ENCODE peak calls at places on chromosomes 4 and X, in eight cellular contexts. N is spleen, O is upper lobe of right lung, T is left ventricle myocardium inferior, J is fibroblast of pulmonary artery, M is BJ, X is brain microvascular endothelial cell, E is astrocyte of the spinal cord. P is an unnamed sample.

GRCh38 chr4:59855630-59856352 is 1344.3 kb upstream of the ADGRL3 start:
- DNase-seq in N (peak), O (peak), T (no peak), J (no peak), M (no peak), X (no peak), E (no peak), P (no peak)

GRCh38 chr4:40246938-40247337 is 50.1 kb downstream of the RHOH start:
- DNase-seq in N (no peak), O (no peak), T (no peak), J (no peak), M (no peak), X (no peak), E (no peak), P (no peak)

GRCh38 chr4:24857996-24858395 is 54.8 kb downstream of the CCDC149 start:
- DNase-seq in N (no peak), O (no peak), T (no peak), J (peak), M (peak), X (peak), E (peak), P (no peak)

GRCh38 chr4:132587626-132588025 is 561.5 kb upstream of the PCDH10 start:
- DNase-seq in N (no peak), O (no peak), T (no peak), J (peak), M (no peak), X (no peak), E (peak), P (no peak)

GRCh38 chr4:7132730-7133582 is 59.4 kb upstream of the SORCS2 start:
- DNase-seq in N (no peak), O (no peak), T (no peak), J (no peak), M (peak), X (no peak), E (peak), P (no peak)

GRCh38 chrX:10208953-10209352 is 52.2 kb downstream of the CLCN4 start:
- DNase-seq in N (no peak), O (no peak), T (no peak), J (no peak), M (no peak), X (no peak), E (no peak), P (no peak)

GRCh38 chr4:183600189-183600685 is 58.7 kb downstream of the RWDD4 start:
- DNase-seq in N (no peak), O (no peak), T (no peak), J (peak), M (no peak), X (peak), E (no peak), P (peak)

GRCh38 chr4:85760521-85760920 is 285.6 kb downstream of the ARHGAP24 start:
- DNase-seq in N (no peak), O (no peak), T (no peak), J (no peak), M (no peak), X (no peak), E (no peak), P (no peak)

GRCh38 chr4:165208322-165208652 is 926 bp downstream of the KLHL2 start:
- DNase-seq in N (no peak), O (no peak), T (no peak), J (no peak), M (no peak), X (no peak), E (no peak), P (no peak)

GRCh38 chr4:172202480-172203076 is 389.4 kb downstream of the GALNTL6 start:
- DNase-seq in N (no peak), O (no peak), T (no peak), J (peak), M (peak), X (peak), E (peak), P (no peak)

GRCh38 chr4:181796502-181796901 is 446.7 kb upstream of the TENM3 start:
- DNase-seq in N (no peak), O (no peak), T (no peak), J (peak), M (no peak), X (peak), E (peak), P (no peak)
- TF ChIP-seq CTCF in N (no peak), O (no peak), T (no peak), J (no peak), M (no peak), X (no peak), E (no peak), P (no peak)

DNA sequence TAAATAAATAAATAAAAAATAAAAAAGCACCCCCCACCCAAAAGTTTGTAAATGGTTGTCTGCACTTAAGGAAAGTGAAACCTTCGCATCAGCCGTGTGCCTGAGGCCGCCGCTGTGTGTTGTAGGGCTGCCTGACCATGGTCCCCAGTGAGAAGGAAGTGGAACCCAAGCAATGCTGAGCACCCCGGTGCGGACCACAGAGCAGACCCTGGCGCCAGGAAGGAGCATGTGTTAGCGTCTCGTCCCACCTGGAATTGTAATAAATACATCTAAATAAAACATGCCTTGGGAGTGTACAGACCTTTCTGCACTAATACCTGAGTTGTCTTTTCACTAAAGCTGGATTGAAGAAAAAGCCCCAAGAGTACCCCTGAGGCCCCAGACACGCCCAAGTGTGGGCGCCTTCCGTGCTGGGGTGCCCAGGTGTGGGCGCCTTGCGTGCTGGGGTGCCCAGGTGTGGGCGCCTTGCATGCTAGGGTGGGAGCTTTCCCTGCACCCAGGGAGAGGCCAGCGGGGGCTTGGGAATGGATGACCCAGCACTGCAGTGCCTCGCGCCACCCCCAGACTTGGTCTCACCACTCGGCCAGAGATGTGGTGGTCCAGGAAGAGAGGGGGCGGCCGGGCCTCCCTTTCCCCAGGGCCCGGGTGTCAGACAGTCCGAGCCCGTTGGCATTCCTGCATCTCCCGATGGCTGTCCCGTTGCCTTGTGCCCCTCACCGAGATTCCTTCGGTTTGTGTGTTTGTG is 33.7 kb downstream of the HTT-AS start:
- DNase-seq in N (peak), O (no peak), T (no peak), J (no peak), M (no peak), X (no peak), E (no peak), P (peak)
- H3K4me3 ChIP-seq in N (peak), O (peak), T (peak), J (no peak), M (no peak), X (no peak), E (no peak), P (no peak)

DNA sequence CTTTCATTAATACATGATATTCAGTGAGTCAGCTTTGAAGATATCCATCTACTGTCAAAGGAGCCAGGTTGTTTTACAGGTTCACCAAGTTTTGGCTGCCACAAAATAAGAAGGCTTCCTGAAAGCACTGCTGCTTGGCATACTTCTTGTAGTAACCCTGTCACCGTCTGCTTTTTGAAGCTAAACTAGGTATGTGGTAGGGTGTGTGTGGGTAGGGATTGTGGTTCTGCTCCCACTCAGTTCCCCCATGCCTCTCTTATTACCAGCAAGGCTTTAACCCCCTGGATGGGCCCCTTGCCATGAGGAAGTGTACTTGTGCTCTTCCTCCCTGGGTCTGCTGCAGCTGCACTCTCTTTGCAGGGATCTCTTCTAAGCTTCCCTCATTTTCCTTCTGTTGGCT is 191.2 kb downstream of the BANK1 start:
- DNase-seq in N (no peak), O (no peak), T (no peak), J (no peak), M (no peak), X (no peak), E (no peak), P (no peak)
- TF ChIP-seq CTCF in N (no peak), O (no peak), T (no peak), J (no peak), M (no peak), X (no peak), E (no peak), P (no peak)

DNA sequence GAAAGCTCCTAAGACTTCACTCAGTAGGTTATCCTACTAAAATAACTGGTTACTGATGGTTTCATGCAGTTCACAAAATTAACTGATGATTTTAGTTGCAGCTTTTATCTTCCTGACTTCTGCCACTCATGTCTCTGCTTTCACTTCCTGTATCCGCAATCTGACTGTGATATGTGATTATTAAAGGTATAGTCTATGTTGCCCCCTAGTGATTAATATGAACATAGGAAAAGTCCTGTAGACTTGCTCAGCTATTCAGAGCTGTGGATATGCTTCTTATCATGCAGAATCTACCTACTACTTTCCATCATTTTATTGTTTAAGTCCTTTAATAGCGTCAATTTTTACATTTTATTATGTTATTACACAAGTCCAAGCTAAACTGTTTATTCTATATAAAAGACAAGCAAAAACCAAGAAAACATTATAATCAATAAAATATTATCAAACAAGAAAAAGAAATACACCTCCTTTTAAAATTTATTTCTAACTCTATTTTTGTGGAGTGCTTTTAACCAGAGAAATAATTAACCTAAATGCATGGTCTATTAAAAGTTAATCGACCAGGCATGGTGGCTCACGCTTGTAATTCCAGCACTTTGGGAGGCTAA is 40.6 kb upstream of the TLR2 start:
- DNase-seq in N (no peak), O (no peak), T (no peak), J (peak), M (peak), X (peak), E (peak), P (no peak)
- H3K4me3 ChIP-seq in N (no peak), O (no peak), T (no peak), J (no peak), M (no peak), X (no peak), E (no peak), P (no peak)

DNA sequence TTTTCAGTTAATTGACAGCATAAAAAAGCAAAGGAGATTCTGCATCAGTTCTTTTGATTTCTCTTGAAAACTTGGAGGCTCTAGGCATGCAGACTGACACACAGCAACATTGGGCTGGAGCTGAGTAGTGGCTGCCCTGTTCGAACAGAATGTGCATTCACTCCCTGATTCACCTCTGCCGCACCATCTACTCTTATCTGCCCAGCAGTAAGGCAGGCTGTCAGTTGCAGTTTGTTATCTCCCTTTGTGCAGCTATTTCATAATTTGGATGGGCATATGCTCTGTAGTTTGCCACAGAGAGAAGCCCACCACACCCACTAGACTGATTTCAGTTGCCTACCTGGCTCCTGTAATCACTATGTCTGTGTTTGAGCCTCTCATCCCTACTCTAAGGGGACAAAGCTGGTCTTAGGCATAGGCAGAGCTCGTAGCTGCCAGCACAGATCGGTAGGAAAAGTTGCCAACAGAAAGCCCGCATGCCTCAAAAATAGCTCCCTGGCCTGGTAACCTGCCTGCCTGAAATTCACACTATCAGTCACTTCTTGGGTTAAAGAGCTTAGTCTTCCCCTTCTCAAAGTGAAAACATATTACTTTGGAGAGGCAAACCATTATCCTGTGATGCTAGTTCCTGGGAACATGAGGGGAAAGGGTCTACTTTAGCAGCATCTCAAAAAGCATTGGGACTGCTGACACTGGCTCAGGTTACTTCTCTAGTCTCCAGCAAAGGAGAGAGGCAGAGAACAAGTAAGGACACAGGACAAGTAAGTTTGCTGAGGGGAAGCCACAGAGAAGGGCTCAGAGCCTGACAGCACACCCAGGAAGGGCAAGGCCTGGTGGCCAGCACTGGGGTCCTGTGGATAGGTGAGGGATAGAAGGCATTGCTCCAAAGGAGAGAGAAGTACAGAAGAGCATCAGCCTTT is 75.9 kb upstream of the TMEM164 start:
- DNase-seq in N (no peak), O (no peak), T (no peak), J (no peak), M (no peak), X (no peak), E (no peak), P (no peak)
- TF ChIP-seq CTCF in N (no peak), O (no peak), T (no peak), J (no peak), M (no peak), X (no peak), E (no peak), P (no peak)

GRCh38 chrX:2967012-2967411 is 37.9 kb upstream of the ARSD start:
- DNase-seq in N (no peak), O (no peak), T (no peak), J (no peak), M (no peak), X (no peak), E (no peak), P (no peak)

GRCh38 chrX:2969021-2969420 is 37.3 kb upstream of the ARSH start:
- DNase-seq in N (no peak), O (no peak), T (no peak), J (no peak), M (no peak), X (no peak), E (no peak), P (no peak)

GRCh38 chrX:2967584-2967983 is 38.4 kb upstream of the ARSD start:
- DNase-seq in N (no peak), O (no peak), T (no peak), J (no peak), M (no peak), X (no peak), E (no peak), P (no peak)

GRCh38 chrX:2965965-2966364 is 36.8 kb upstream of the ARSD start:
- DNase-seq in N (no peak), O (no peak), T (no peak), J (no peak), M (no peak), X (no peak), E (no peak), P (no peak)

GRCh38 chrX:2967998-2968909 is 38.1 kb upstream of the ARSH start:
- DNase-seq in N (no peak), O (no peak), T (no peak), J (peak), M (no peak), X (peak), E (peak), P (no peak)
- H3K4me3 ChIP-seq in N (no peak), O (peak), T (peak), J (no peak), M (peak), X (peak), E (peak), P (no peak)

GRCh38 chr4:44210750-44211149 is 237.9 kb downstream of the KCTD8 start:
- DNase-seq in N (no peak), O (no peak), T (no peak), J (no peak), M (no peak), X (no peak), E (no peak), P (no peak)
- TF ChIP-seq CTCF in N (no peak), O (no peak), T (no peak), J (peak), M (no peak), X (peak), E (no peak), P (no peak)

DNA sequence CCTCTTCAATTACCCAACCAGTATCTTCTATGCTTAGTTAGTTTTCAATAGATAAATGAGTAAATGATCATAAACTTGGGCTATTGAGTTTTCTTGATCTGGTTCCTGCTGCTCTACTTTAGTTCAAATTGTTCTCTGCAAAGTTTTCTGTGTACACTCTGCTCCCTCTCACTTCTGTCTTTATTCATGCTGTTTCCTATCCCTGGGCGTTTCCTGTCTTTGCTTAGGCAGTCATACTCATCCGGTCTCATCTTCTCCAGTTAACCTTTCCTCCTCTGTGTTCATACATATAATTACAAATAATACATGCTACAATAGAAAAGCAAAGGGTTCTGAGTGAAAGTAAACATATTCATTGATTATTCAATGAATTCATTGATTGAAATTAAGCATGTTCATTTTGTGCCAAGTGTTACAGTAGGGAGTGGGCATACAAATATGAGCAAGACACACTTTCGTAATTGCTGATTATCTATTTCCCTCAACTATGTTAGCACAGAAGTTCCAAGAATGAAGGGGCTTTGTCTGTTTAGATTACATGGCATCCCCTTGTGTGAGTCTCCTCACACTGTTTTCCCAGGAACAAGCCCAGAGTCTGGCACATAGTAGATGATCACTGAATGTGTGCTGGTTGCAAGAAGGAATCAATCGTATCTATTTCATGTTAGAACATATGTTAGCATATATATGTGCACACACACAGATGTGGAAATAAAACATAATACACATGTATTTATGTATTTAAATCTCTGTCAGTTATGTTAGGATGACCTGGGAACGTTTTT is 1.1 kb downstream of the RAB39B start:
- DNase-seq in N (no peak), O (no peak), T (no peak), J (no peak), M (no peak), X (no peak), E (no peak), P (no peak)
- H3K4me3 ChIP-seq in N (peak), O (peak), T (no peak), J (no peak), M (no peak), X (no peak), E (no peak), P (no peak)

DNA sequence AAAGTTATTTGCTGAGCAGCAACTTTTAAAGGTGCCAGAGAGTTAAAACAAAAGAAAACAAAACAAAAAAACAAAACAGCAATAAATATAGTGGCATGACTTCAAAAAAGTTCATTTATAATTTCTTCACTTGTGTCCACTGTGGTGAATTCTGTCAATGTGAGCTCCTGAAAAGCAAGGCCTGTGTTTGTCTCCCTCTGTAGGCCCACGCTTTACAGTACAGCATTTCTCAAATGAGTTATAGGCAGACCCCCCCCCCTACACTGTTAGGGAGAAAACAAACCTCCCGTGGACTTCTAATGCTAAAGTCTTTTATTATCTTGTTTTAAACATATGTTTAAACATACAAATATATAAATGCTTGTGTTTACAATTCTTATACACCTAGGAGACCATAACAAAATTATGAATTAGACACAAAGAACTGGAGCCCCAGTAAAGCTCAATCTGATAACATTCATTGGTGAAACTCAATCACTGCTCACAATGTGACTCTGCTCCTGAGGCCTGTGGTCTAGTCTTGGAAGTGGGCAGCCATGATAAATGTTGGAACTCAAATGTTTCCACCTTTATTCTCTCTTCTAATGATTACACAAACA is 47.0 kb upstream of the SCOC start:
- DNase-seq in N (no peak), O (no peak), T (no peak), J (peak), M (no peak), X (peak), E (peak), P (no peak)
- TF ChIP-seq CTCF in N (no peak), O (peak), T (peak), J (peak), M (peak), X (peak), E (peak), P (peak)

P was measured in mucosa of descending colon.